ENCODE peak calls at places on chromosomes 2 and 18, in seven cellular contexts. Y, U, N, S, Q, P and B are unnamed samples.

GRCh38 chr18:70288851-70289328 is at the start of gene SOCS6:
- DNase-seq in N (peak; percentile 58), Q (peak; percentile 15), S (no peak), U (peak; percentile 69), P (no peak), Y (peak; percentile 71), B (peak; percentile 97)

GRCh38 chr18:25349131-25349925 is 2.6 kb downstream of the ZNF521 start:
- DNase-seq in S (no peak), Q (peak; percentile 6), N (peak; percentile 62), P (no peak), Y (peak; percentile 50), U (peak; percentile 63), B (peak; percentile 93)

GRCh38 chr18:48929951-48930713 is 20.6 kb downstream of the SMAD7 start:
- DNase-seq in S (no peak), U (no peak), N (peak; percentile 72), Y (no peak), Q (no peak), P (no peak), B (peak; percentile 94)

GRCh38 chr18:58908006-58908405 is 43.3 kb downstream of the ZNF532 start:
- DNase-seq in N (no peak), U (no peak), S (no peak), P (no peak), Q (no peak), Y (no peak), B (no peak)

GRCh38 chr2:109611467-109612095 is 2.2 kb downstream of the SEPTIN10 start:
- DNase-seq in N (peak; percentile 83), Y (no peak), S (no peak), U (no peak), P (no peak), Q (peak; percentile 78), B (no peak)

GRCh38 chr18:79630266-79631095 is 49.1 kb upstream of the CTDP1 start:
- DNase-seq in S (no peak), N (no peak), P (no peak), Q (no peak), Y (peak; percentile 17), U (no peak), B (peak; percentile 96)

GRCh38 chr18:58129019-58129374 is 85.0 kb downstream of the NEDD4L start:
- DNase-seq in U (no peak), Q (no peak), S (no peak), Y (no peak), N (no peak), P (no peak), B (no peak)

GRCh38 chr2:130795431-130795830 is 40.1 kb downstream of the AMER3 start:
- DNase-seq in Q (no peak), P (no peak), U (no peak), N (no peak), S (no peak), Y (no peak), B (no peak)

GRCh38 chr2:233350708-233351107 is 3.6 kb upstream of the DGKD start:
- DNase-seq in N (peak; percentile 87), S (no peak), P (peak; percentile 32), U (no peak), Y (no peak), Q (peak; percentile 42), B (peak; percentile 98)

GRCh38 chr18:37484893-37485834 is 80.4 kb downstream of the CELF4 start:
- DNase-seq in Y (peak; percentile 60), P (no peak), S (no peak), N (no peak), U (peak; percentile 42), Q (no peak), B (peak; percentile 86)

GRCh38 chr2:26982102-26982742 is 11.8 kb downstream of the MAPRE3 start:
- DNase-seq in Q (no peak), P (no peak), N (peak; percentile 36), U (no peak), S (no peak), Y (no peak), B (peak; percentile 78)